ENCODE peak calls at places on chromosomes 6 and 20, in eight cellular contexts. C, L, S, Z, G, Y, E and V are unnamed samples.

GRCh38 chr6:4103929-4104328 is 25.0 kb upstream of the FAM217A start:
- DNase-seq in Z (no peak), C (no peak), E (no peak), L (no peak), Y (no peak), S (no peak), G (no peak), V (no peak)

GRCh38 chr6:81996414-81996813 is 243.9 kb upstream of the TENT5A start:
- DNase-seq in L (no peak), G (peak; percentile 94), E (no peak), C (no peak), Z (peak; percentile 58), S (no peak), Y (no peak), V (no peak)

GRCh38 chr20:64041781-64042771 is 6.1 kb downstream of the C20orf204 start:
- DNase-seq in L (peak; percentile 83), Z (no peak), G (no peak), E (no peak), C (no peak), Y (no peak), S (peak; percentile 62), V (no peak)

GRCh38 chr6:77740380-77740779 is 87.5 kb downstream of the MEI4 start:
- DNase-seq in C (peak; percentile 28), Z (peak; percentile 69), S (no peak), Y (peak; percentile 3), L (no peak), G (peak; percentile 16), E (no peak), V (peak; percentile 18)

GRCh38 chr6:163338671-163339405 is 75.7 kb upstream of the QKI start:
- DNase-seq in C (no peak), E (no peak), Z (peak; percentile 46), Y (no peak), L (no peak), G (no peak), S (no peak), V (peak; percentile 88)

GRCh38 chr6:169074551-169074950 is 179.1 kb downstream of the THBS2 start:
- DNase-seq in C (no peak), Z (peak; percentile 36), E (no peak), Y (no peak), L (no peak), G (peak; percentile 53), S (no peak), V (no peak)

GRCh38 chr6:88339816-88340215 is 173.7 kb upstream of the CNR1 start:
- DNase-seq in Y (no peak), E (no peak), G (peak; percentile 37), L (no peak), Z (no peak), S (no peak), C (no peak), V (no peak)

GRCh38 chr6:167124753-167125152 is 1.9 kb downstream of the CCR6 start:
- DNase-seq in Z (no peak), S (no peak), C (no peak), Y (no peak), L (no peak), G (no peak), E (no peak), V (no peak)

GRCh38 chr20:64220420-64220819 is 35.1 kb upstream of the PCMTD2 start:
- DNase-seq in Z (no peak), S (no peak), Y (peak; percentile 18), G (no peak), C (peak; percentile 50), L (no peak), E (no peak), V (no peak)

GRCh38 chr6:19035454-19035853 is 648.3 kb downstream of the RNF144B start:
- DNase-seq in G (no peak), L (no peak), Y (no peak), Z (no peak), E (no peak), C (no peak), S (no peak), V (no peak)

GRCh38 chr6:146339716-146340115 is 203.9 kb upstream of the RAB32 start:
- DNase-seq in E (no peak), C (peak; percentile 27), S (no peak), G (peak; percentile 50), Z (peak; percentile 24), L (no peak), Y (no peak), V (peak; percentile 95)

GRCh38 chr20:62342910-62343309 is 24.2 kb downstream of the LAMA5 start:
- DNase-seq in G (no peak), C (no peak), E (no peak), S (no peak), Z (no peak), Y (no peak), L (no peak), V (no peak)

GRCh38 chr20:22430154-22430745 is 154.1 kb downstream of the FOXA2 start:
- DNase-seq in Y (no peak), S (no peak), G (no peak), C (peak; percentile 32), L (no peak), E (no peak), Z (no peak), V (no peak)

GRCh38 chr6:144434308-144434990 is 149.3 kb downstream of the UTRN start:
- DNase-seq in G (peak; percentile 85), Y (no peak), L (no peak), Z (peak; percentile 86), C (no peak), E (no peak), S (no peak), V (peak; percentile 23)

GRCh38 chr6:43828711-43829110 is 58.7 kb downstream of the VEGFA start:
- DNase-seq in E (no peak), C (no peak), G (no peak), L (no peak), Z (no peak), Y (no peak), S (no peak), V (no peak)

GRCh38 chr6:1895721-1896120 is 286.0 kb downstream of the FOXC1 start:
- DNase-seq in Y (no peak), L (no peak), Z (no peak), E (no peak), S (no peak), G (peak; percentile 20), C (no peak), V (no peak)

GRCh38 chr6:108546079-108547049 is 14.4 kb upstream of the FOXO3 start:
- DNase-seq in Z (no peak), L (no peak), E (no peak), C (no peak), G (no peak), S (no peak), Y (no peak), V (no peak)

GRCh38 chr6:108543165-108543940 is 17.4 kb upstream of the FOXO3 start:
- DNase-seq in S (no peak), Y (no peak), C (no peak), E (no peak), L (no peak), G (no peak), Z (no peak), V (no peak)

GRCh38 chr6:108544586-108544985 is 16.1 kb upstream of the FOXO3 start:
- DNase-seq in Y (no peak), S (no peak), C (no peak), L (no peak), G (no peak), Z (peak; percentile 75), E (no peak), V (no peak)

GRCh38 chr6:108541843-108542795 is 18.6 kb upstream of the FOXO3 start:
- DNase-seq in Y (peak; percentile 83), E (no peak), Z (peak; percentile 90), G (peak; percentile 85), S (peak; percentile 77), C (peak; percentile 85), L (peak; percentile 84), V (peak; percentile 90)
- H3K4me3 ChIP-seq in Y (no peak overlapping the region), E (no peak overlapping the region), Z (no peak overlapping the region), G (no peak overlapping the region), S (no peak overlapping the region), C (no peak overlapping the region), L (no peak overlapping the region), V (no peak overlapping the region)

GRCh38 chr6:148274809-148275208 is 67.8 kb upstream of the SASH1 start:
- DNase-seq in Z (no peak), S (no peak), E (no peak), L (no peak), G (no peak), C (no peak), Y (no peak), V (no peak)
- H3K4me3 ChIP-seq in Z (peak overlapping the region; percentile 21), S (no peak overlapping the region), E (no peak overlapping the region), L (no peak overlapping the region), G (no peak overlapping the region), C (no peak overlapping the region), Y (no peak overlapping the region), V (no peak overlapping the region)

GRCh38 chr6:64012351-64013060 is 376.9 kb downstream of the PHF3 start:
- DNase-seq in Y (peak; percentile 68), Z (peak; percentile 67), G (peak; percentile 63), C (peak; percentile 73), L (no peak), S (no peak), E (no peak), V (peak; percentile 38)
- H3K4me3 ChIP-seq in Y (no peak overlapping the region), Z (no peak overlapping the region), G (no peak overlapping the region), C (no peak overlapping the region), L (no peak overlapping the region), S (no peak overlapping the region), E (no peak overlapping the region), V (no peak overlapping the region)

GRCh38 chr6:117906454-117906904 is 585 bp upstream of the SLC35F1 start:
- DNase-seq in G (no peak), S (no peak), E (no peak), Y (no peak), C (no peak), L (no peak), Z (no peak), V (no peak)
- H3K4me3 ChIP-seq in G (no peak overlapping the region), S (no peak overlapping the region), E (no peak overlapping the region), Y (no peak overlapping the region), C (peak overlapping the region; percentile 49), L (peak overlapping the region; percentile 58), Z (no peak overlapping the region), V (peak overlapping the region; percentile 49)

GRCh38 chr6:36131517-36132220 is 1.4 kb downstream of the MAPK13 start:
- DNase-seq in Z (peak; percentile 42), E (no peak), L (peak; percentile 86), Y (peak; percentile 82), C (peak; percentile 84), G (peak; percentile 87), S (peak; percentile 57), V (no peak)
- H3K4me3 ChIP-seq in Z (peak overlapping the region; percentile 78), E (peak overlapping the region; percentile 73), L (peak overlapping the region; percentile 40), Y (peak overlapping the region; percentile 44), C (no peak overlapping the region), G (peak overlapping the region; percentile 41), S (peak overlapping the region; percentile 89), V (no peak overlapping the region)

GRCh38 chr20:53984781-53985518 is 85.4 kb downstream of the BCAS1 start:
- DNase-seq in L (no peak), E (no peak), Z (no peak), Y (no peak), S (no peak), G (no peak), C (no peak), V (no peak)
- H3K4me3 ChIP-seq in L (no peak overlapping the region), E (no peak overlapping the region), Z (peak overlapping the region; percentile 32), Y (no peak overlapping the region), S (no peak overlapping the region), G (no peak overlapping the region), C (no peak overlapping the region), V (no peak overlapping the region)

DNA sequence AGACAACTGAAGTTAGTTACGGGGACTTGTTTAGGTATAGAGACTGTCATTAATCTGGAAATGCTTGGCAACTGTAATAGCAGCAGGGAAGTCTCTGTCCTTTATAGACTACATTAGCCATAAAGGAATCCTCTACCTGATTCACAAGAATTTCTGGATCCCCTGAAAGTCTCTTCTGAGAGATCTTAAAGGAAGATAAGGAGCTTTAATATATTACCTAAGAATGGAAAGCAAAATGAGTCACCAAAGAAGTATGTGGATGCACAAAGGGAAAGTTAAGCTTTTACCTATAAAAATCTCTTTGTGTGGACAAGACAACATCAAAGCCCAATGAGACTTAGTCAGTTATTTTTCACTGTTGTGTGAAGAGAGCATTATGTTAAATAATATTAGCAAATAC is 92.2 kb upstream of the RSPO3 start:
- DNase-seq in Y (no peak), C (peak; percentile 19), E (no peak), L (no peak), G (no peak), Z (no peak), S (no peak), V (no peak)
- H3K4me3 ChIP-seq in Y (no peak overlapping the region), C (no peak overlapping the region), E (no peak overlapping the region), L (no peak overlapping the region), G (no peak overlapping the region), Z (no peak overlapping the region), S (no peak overlapping the region), V (no peak overlapping the region)